ENCODE peak calls at places on chromosome 21, in five cellular contexts. A is K562, D is GM12878, R is H1, N is HepG2. O is an unnamed sample.

GRCh38 chr21:31351438-31351837 is 7.4 kb upstream of the TIAM1 start:
- DNase-seq in N (no peak), D (no peak), A (no peak), R (peak), O (no peak)

GRCh38 chr21:42739061-42739931 is 85.9 kb downstream of the PDE9A start:
- DNase-seq in D (no peak), R (no peak), A (no peak), N (peak), O (no peak)

GRCh38 chr21:21664871-21665270 is 666.7 kb downstream of the NCAM2 start:
- DNase-seq in R (no peak), D (no peak), A (no peak), N (no peak), O (no peak)

GRCh38 chr21:32624726-32625125 is 12.5 kb upstream of the CFAP298 start:
- DNase-seq in R (no peak), N (no peak), D (no peak), A (no peak), O (no peak)

GRCh38 chr21:41363370-41364270 is 1.8 kb downstream of the MX2 start:
- DNase-seq in A (no peak), R (no peak), N (no peak), D (no peak), O (no peak)

GRCh38 chr21:32578107-32578691 is 7.1 kb downstream of the TCP10L start:
- DNase-seq in A (no peak), R (peak), N (no peak), D (no peak), O (peak)

GRCh38 chr21:33975548-33976081 is 60.0 kb upstream of the ATP5PO start:
- DNase-seq in R (no peak), N (no peak), A (no peak), D (peak), O (no peak)

GRCh38 chr21:26082549-26082948 is 88.0 kb downstream of the APP start:
- DNase-seq in A (no peak), D (no peak), R (no peak), N (no peak), O (no peak)

GRCh38 chr21:32611471-32611997 is 643 bp downstream of the CFAP298 start:
- DNase-seq in R (no peak), N (no peak), A (peak), D (no peak), O (no peak)

GRCh38 chr21:28590026-28590425 is 402.7 kb downstream of the LTN1 start:
- DNase-seq in R (no peak), D (no peak), A (no peak), N (no peak), O (no peak)
- TF ChIP-seq ATF2 in R (no peak), D (no peak), A (no peak), N (no peak), O (no peak)

DNA sequence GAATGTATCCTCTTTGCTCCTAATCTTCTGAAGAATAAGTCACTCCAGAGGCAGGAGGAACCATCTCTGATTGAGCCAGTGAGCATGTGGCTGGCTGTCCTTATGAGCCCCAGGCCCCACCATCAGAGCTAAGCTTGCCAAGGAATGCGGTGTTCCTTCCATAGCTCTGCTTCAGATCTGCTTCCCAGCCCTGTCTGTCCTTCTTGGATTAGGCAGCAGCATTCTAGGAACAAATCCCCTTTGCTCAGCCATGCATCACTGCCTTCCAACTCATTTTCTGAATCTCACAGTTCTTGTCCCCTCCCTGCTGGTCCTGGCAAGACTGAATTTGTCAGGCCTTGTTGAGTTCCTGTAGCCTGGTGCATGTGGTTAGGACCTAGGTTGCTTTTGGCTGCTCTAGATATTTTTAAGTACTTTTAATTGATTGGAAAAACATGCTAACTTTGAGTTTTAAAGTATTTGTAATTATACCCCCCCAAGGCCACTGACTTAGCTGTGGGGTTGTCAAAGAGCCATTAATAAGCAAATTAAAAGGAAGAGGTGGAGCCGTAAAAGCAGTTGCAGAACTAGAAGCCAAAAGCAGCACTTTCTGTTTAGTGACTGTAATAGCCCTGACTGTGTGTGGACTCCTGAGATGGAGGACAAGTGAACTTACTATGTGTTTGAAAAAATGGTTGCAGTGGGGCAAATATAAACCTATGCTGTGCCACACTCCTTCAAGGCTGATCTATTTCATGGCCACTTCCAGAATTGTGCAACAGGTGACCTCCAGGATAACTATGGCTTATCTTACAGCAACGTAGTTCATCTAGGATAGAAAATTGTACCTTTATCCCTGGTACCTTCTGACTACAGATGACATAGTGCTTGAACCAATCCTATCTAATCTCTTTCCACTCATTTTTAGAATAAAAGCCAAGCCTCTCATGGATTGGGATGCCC is 61.3 kb upstream of the BACH1 start:
- DNase-seq in D (no peak), A (no peak), R (no peak), N (no peak), O (no peak)
- TF ChIP-seq ATF2 in D (no peak), A (no peak), R (no peak), N (no peak), O (no peak)

GRCh38 chr21:44927259-44927586 is 6.5 kb upstream of the ITGB2 start:
- DNase-seq in D (no peak), A (no peak), N (no peak), R (no peak), O (no peak)

GRCh38 chr21:44929242-44929798 is 8.6 kb upstream of the ITGB2 start:
- DNase-seq in D (no peak), A (no peak), N (no peak), R (no peak), O (no peak)

GRCh38 chr21:44929799-44930542 is 9.3 kb upstream of the ITGB2 start:
- DNase-seq in A (no peak), D (no peak), N (no peak), R (no peak), O (no peak)

GRCh38 chr21:44926364-44927101 is 5.8 kb upstream of the ITGB2 start:
- DNase-seq in D (no peak), A (no peak), N (no peak), R (no peak), O (no peak)

DNA sequence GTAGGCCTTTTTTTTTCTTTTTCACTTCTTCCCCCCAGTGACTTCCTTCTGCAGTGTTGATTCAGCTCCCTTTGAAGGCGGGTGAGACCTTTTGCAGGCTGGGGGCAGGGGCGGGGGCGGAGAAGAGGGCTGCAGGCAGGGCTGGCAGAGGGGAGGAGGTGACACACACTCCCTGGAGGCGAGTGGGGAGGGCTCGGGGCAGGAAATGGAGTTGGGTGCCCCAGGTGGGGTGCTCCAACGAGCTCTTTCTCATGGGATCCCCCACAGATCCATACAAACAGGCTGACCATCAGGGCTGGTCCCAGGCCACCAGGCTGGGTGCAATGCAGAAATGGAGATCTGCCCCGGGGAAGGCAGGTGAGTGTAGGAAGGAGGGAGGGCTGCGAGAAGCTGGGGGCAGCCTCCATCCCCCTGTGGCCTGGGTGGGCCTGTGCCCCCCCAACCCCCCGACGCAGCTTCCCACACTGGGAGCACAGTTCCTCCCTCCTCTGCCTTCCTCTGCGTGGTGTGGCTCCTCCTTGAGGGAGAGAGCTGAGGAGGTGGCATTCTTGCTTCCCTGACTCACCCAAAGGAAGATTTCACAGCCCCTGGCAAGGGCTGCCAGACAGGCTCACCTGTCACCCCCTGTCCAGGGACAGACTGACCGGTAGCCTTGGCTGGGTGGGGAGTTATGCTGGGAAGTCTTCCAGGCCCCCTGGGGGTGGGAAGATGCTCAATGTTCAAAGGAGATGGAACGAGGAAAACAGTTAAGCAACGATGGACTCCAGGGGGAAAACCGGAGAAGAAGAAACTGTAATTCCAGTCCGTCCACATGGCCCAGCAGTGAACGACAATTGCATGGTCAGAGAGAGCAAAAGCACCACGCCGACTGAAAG is 7.1 kb upstream of the ITGB2 start:
- DNase-seq in N (peak), A (peak), R (no peak), D (peak), O (no peak)
- TF ChIP-seq ATF2 in N (no peak), A (no peak), R (no peak), D (no peak), O (no peak)

DNA sequence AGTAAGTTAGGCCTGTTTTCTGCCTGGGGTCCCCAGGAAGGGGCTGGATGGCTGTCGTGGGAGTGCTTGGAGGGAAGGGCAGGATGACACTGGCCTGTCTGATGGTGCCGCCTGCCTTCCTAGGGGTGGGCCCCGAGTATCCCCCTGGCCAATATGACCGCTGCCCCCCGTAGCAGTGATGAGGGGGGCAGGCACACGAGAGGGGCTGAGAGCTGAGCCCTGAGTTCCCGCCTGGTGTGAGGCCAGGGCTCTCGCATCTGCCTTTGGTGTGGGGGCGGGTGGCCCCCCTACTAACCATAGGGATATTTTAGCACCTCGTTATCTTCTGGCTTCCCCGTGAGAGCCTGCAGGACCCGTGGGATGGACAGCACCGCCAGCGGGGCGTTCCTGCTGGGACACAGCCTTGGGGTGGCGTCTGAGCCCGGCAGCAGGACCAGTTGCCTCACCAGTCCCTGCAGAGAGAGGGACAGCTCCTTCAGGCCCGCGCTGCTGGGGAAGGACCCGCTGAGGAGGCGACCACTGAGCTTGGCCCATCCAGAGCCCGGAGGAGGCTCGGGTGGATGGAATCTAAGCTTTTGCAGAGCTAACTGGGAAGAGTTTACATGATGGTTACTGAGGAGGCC is 10.4 kb downstream of the KRTAP10-1 start:
- DNase-seq in N (no peak), R (no peak), D (no peak), A (no peak), O (peak)
- TF ChIP-seq ATF2 in N (no peak), R (no peak), D (no peak), A (no peak), O (no peak)

O was measured in WTC11.